ENCODE peak calls at places on chromosome 12, in nine cellular contexts. One of them, this sample, is unnamed.

GRCh38 chr12:108268397-108268796 is 70.7 kb downstream of the CMKLR1 start:
- DNase-seq in substantia nigra: no peak
- DNase-seq in AG20443: no peak
- DNase-seq in cardiac septum: no peak
- DNase-seq in T-helper 2 cell: no peak
- DNase-seq in central memory CD8-positive, alpha-beta T cell: no peak
- DNase-seq in HT1080: no peak
- DNase-seq in lower leg skin: no peak
- DNase-seq in ELF-1: no peak
- DNase-seq in this sample: no peak

GRCh38 chr12:88793091-88793490 is 212.8 kb upstream of the KITLG start:
- DNase-seq in cardiac septum: no peak
- DNase-seq in T-helper 2 cell: no peak
- DNase-seq in ELF-1: no peak
- DNase-seq in AG20443: peak; percentile 37
- DNase-seq in central memory CD8-positive, alpha-beta T cell: no peak
- DNase-seq in HT1080: no peak
- DNase-seq in lower leg skin: no peak
- DNase-seq in substantia nigra: no peak
- DNase-seq in this sample: no peak

GRCh38 chr12:110533607-110534006 is 31.5 kb downstream of the RAD9B start:
- DNase-seq in cardiac septum: no peak
- DNase-seq in lower leg skin: no peak
- DNase-seq in substantia nigra: no peak
- DNase-seq in AG20443: no peak
- DNase-seq in central memory CD8-positive, alpha-beta T cell: no peak
- DNase-seq in ELF-1: peak; percentile 40
- DNase-seq in HT1080: no peak
- DNase-seq in T-helper 2 cell: no peak
- DNase-seq in this sample: no peak

GRCh38 chr12:11543513-11544168 is 105.8 kb upstream of the ETV6 start:
- DNase-seq in substantia nigra: no peak
- DNase-seq in lower leg skin: no peak
- DNase-seq in T-helper 2 cell: no peak
- DNase-seq in AG20443: no peak
- DNase-seq in ELF-1: no peak
- DNase-seq in central memory CD8-positive, alpha-beta T cell: no peak
- DNase-seq in cardiac septum: no peak
- DNase-seq in HT1080: no peak
- DNase-seq in this sample: no peak

GRCh38 chr12:119178544-119179334 is at the start of gene HSPB8:
- DNase-seq in AG20443: peak; percentile 96
- DNase-seq in T-helper 2 cell: no peak
- DNase-seq in substantia nigra: peak; percentile 54
- DNase-seq in HT1080: peak; percentile 76
- DNase-seq in ELF-1: peak; percentile 87
- DNase-seq in lower leg skin: peak; percentile 76
- DNase-seq in central memory CD8-positive, alpha-beta T cell: no peak
- DNase-seq in cardiac septum: peak; percentile 95
- DNase-seq in this sample: no peak

GRCh38 chr12:118290130-118290529 is 82.6 kb downstream of the TAOK3 start:
- DNase-seq in substantia nigra: no peak
- DNase-seq in AG20443: no peak
- DNase-seq in ELF-1: no peak
- DNase-seq in T-helper 2 cell: no peak
- DNase-seq in central memory CD8-positive, alpha-beta T cell: no peak
- DNase-seq in cardiac septum: no peak
- DNase-seq in lower leg skin: no peak
- DNase-seq in HT1080: no peak
- DNase-seq in this sample: no peak

GRCh38 chr12:72267974-72268373 is 4.2 kb upstream of the TRHDE start:
- DNase-seq in substantia nigra: no peak
- DNase-seq in HT1080: peak; percentile 50
- DNase-seq in T-helper 2 cell: no peak
- DNase-seq in lower leg skin: no peak
- DNase-seq in AG20443: peak; percentile 12
- DNase-seq in ELF-1: no peak
- DNase-seq in central memory CD8-positive, alpha-beta T cell: no peak
- DNase-seq in cardiac septum: no peak
- DNase-seq in this sample: no peak

GRCh38 chr12:87756111-87756510 is 273.1 kb downstream of the C12orf50 start:
- DNase-seq in ELF-1: no peak
- DNase-seq in T-helper 2 cell: no peak
- DNase-seq in cardiac septum: no peak
- DNase-seq in AG20443: peak; percentile 19
- DNase-seq in HT1080: peak; percentile 75
- DNase-seq in lower leg skin: no peak
- DNase-seq in central memory CD8-positive, alpha-beta T cell: no peak
- DNase-seq in substantia nigra: no peak
- DNase-seq in this sample: no peak

GRCh38 chr12:32780111-32780510 is 24.4 kb upstream of the YARS2 start:
- DNase-seq in ELF-1: no peak
- DNase-seq in AG20443: no peak
- DNase-seq in lower leg skin: no peak
- DNase-seq in substantia nigra: no peak
- DNase-seq in HT1080: no peak
- DNase-seq in T-helper 2 cell: no peak
- DNase-seq in cardiac septum: no peak
- DNase-seq in central memory CD8-positive, alpha-beta T cell: no peak
- DNase-seq in this sample: no peak

GRCh38 chr12:27462851-27463250 is 16.3 kb downstream of the SMCO2 start:
- DNase-seq in ELF-1: no peak
- DNase-seq in cardiac septum: no peak
- DNase-seq in central memory CD8-positive, alpha-beta T cell: no peak
- DNase-seq in AG20443: no peak
- DNase-seq in substantia nigra: no peak
- DNase-seq in lower leg skin: no peak
- DNase-seq in T-helper 2 cell: no peak
- DNase-seq in HT1080: no peak
- DNase-seq in this sample: no peak

GRCh38 chr12:45290218-45290609 is 74.3 kb downstream of the ANO6 start:
- DNase-seq in ELF-1: peak; percentile 37
- DNase-seq in substantia nigra: no peak
- DNase-seq in cardiac septum: no peak
- DNase-seq in HT1080: peak; percentile 62
- DNase-seq in AG20443: peak; percentile 31
- DNase-seq in central memory CD8-positive, alpha-beta T cell: no peak
- DNase-seq in lower leg skin: no peak
- DNase-seq in T-helper 2 cell: no peak
- DNase-seq in this sample: no peak

GRCh38 chr12:111268738-111269572 is 99.9 kb downstream of the PHETA1 start:
- DNase-seq in cardiac septum: no peak
- DNase-seq in lower leg skin: no peak
- DNase-seq in central memory CD8-positive, alpha-beta T cell: no peak
- DNase-seq in substantia nigra: no peak
- DNase-seq in T-helper 2 cell: no peak
- DNase-seq in ELF-1: peak; percentile 58
- DNase-seq in HT1080: no peak
- DNase-seq in AG20443: no peak
- DNase-seq in this sample: no peak

GRCh38 chr12:115354007-115354452 is 670.1 kb upstream of the TBX3 start:
- DNase-seq in ELF-1: no peak
- DNase-seq in T-helper 2 cell: no peak
- DNase-seq in AG20443: peak; percentile 91
- DNase-seq in lower leg skin: peak; percentile 89
- DNase-seq in HT1080: peak; percentile 97
- DNase-seq in cardiac septum: no peak
- DNase-seq in substantia nigra: no peak
- DNase-seq in central memory CD8-positive, alpha-beta T cell: no peak
- DNase-seq in this sample: no peak

GRCh38 chr12:124002021-124002640 is 29.1 kb downstream of the ZNF664 start:
- DNase-seq in cardiac septum: no peak
- DNase-seq in central memory CD8-positive, alpha-beta T cell: no peak
- DNase-seq in T-helper 2 cell: no peak
- DNase-seq in lower leg skin: no peak
- DNase-seq in ELF-1: no peak
- DNase-seq in substantia nigra: no peak
- DNase-seq in HT1080: no peak
- DNase-seq in AG20443: peak; percentile 27
- DNase-seq in this sample: no peak

GRCh38 chr12:92544321-92544720 is 158.5 kb upstream of the PLEKHG7 start:
- DNase-seq in ELF-1: peak; percentile 10
- DNase-seq in substantia nigra: no peak
- DNase-seq in cardiac septum: no peak
- DNase-seq in HT1080: no peak
- DNase-seq in lower leg skin: no peak
- DNase-seq in central memory CD8-positive, alpha-beta T cell: no peak
- DNase-seq in AG20443: no peak
- DNase-seq in T-helper 2 cell: no peak
- DNase-seq in this sample: no peak

GRCh38 chr12:62995097-62995496 is 60.1 kb upstream of the PPM1H start:
- DNase-seq in ELF-1: no peak
- DNase-seq in lower leg skin: no peak
- DNase-seq in cardiac septum: no peak
- DNase-seq in substantia nigra: no peak
- DNase-seq in central memory CD8-positive, alpha-beta T cell: no peak
- DNase-seq in HT1080: no peak
- DNase-seq in T-helper 2 cell: no peak
- DNase-seq in AG20443: no peak
- DNase-seq in this sample: no peak

GRCh38 chr12:95336387-95337067 is 118.9 kb downstream of the VEZT start:
- DNase-seq in cardiac septum: peak; percentile 83
- DNase-seq in AG20443: peak; percentile 87
- DNase-seq in substantia nigra: peak; percentile 64
- DNase-seq in HT1080: peak; percentile 71
- DNase-seq in ELF-1: peak; percentile 85
- DNase-seq in central memory CD8-positive, alpha-beta T cell: no peak
- DNase-seq in T-helper 2 cell: no peak
- DNase-seq in lower leg skin: peak; percentile 49
- DNase-seq in this sample: no peak

GRCh38 chr12:99157946-99158345 is 489.6 kb upstream of the GARIN6 start:
- DNase-seq in AG20443: no peak
- DNase-seq in substantia nigra: no peak
- DNase-seq in T-helper 2 cell: no peak
- DNase-seq in lower leg skin: no peak
- DNase-seq in ELF-1: no peak
- DNase-seq in cardiac septum: no peak
- DNase-seq in HT1080: peak; percentile 69
- DNase-seq in central memory CD8-positive, alpha-beta T cell: no peak
- DNase-seq in this sample: no peak

GRCh38 chr12:50088577-50089335 is 3.6 kb downstream of the SMARCD1 start:
- DNase-seq in cardiac septum: no peak
- DNase-seq in central memory CD8-positive, alpha-beta T cell: peak; percentile 35
- DNase-seq in HT1080: peak; percentile 44
- DNase-seq in ELF-1: no peak
- DNase-seq in T-helper 2 cell: peak; percentile 36
- DNase-seq in lower leg skin: no peak
- DNase-seq in AG20443: peak; percentile 53
- DNase-seq in substantia nigra: peak; percentile 13
- DNase-seq in this sample: no peak

GRCh38 chr12:66438601-66439000 is 136.3 kb downstream of the HELB start:
- DNase-seq in substantia nigra: no peak
- DNase-seq in HT1080: peak; percentile 58
- DNase-seq in central memory CD8-positive, alpha-beta T cell: no peak
- DNase-seq in AG20443: no peak
- DNase-seq in ELF-1: peak; percentile 23
- DNase-seq in cardiac septum: no peak
- DNase-seq in lower leg skin: no peak
- DNase-seq in T-helper 2 cell: no peak
- DNase-seq in this sample: no peak

GRCh38 chr12:131159660-131160059 is 206.0 kb downstream of the ADGRD1 start:
- DNase-seq in ELF-1: peak; percentile 62
- DNase-seq in AG20443: no peak
- DNase-seq in cardiac septum: no peak
- DNase-seq in central memory CD8-positive, alpha-beta T cell: no peak
- DNase-seq in substantia nigra: no peak
- DNase-seq in lower leg skin: no peak
- DNase-seq in T-helper 2 cell: no peak
- DNase-seq in HT1080: no peak
- DNase-seq in this sample: no peak

GRCh38 chr12:19095331-19095730 is 34.2 kb upstream of the PLEKHA5 start:
- DNase-seq in cardiac septum: no peak
- DNase-seq in AG20443: no peak
- DNase-seq in central memory CD8-positive, alpha-beta T cell: no peak
- DNase-seq in T-helper 2 cell: no peak
- DNase-seq in HT1080: no peak
- DNase-seq in lower leg skin: no peak
- DNase-seq in ELF-1: no peak
- DNase-seq in substantia nigra: no peak
- DNase-seq in this sample: no peak

GRCh38 chr12:109586385-109587296 is 13.0 kb downstream of the MVK start:
- DNase-seq in substantia nigra: no peak
- DNase-seq in ELF-1: no peak
- DNase-seq in central memory CD8-positive, alpha-beta T cell: no peak
- DNase-seq in T-helper 2 cell: no peak
- DNase-seq in AG20443: no peak
- DNase-seq in cardiac septum: no peak
- DNase-seq in HT1080: peak; percentile 26
- DNase-seq in lower leg skin: no peak
- DNase-seq in this sample: no peak

GRCh38 chr12:76020281-76020680 is 11.3 kb downstream of the PHLDA1 start:
- DNase-seq in cardiac septum: no peak
- DNase-seq in central memory CD8-positive, alpha-beta T cell: peak; percentile 39
- DNase-seq in T-helper 2 cell: peak; percentile 57
- DNase-seq in substantia nigra: no peak
- DNase-seq in ELF-1: peak; percentile 61
- DNase-seq in HT1080: peak; percentile 98
- DNase-seq in lower leg skin: no peak
- DNase-seq in AG20443: peak; percentile 59
- DNase-seq in this sample: peak; percentile 69

GRCh38 chr12:11581179-11581755 is 68.2 kb upstream of the ETV6 start:
- DNase-seq in ELF-1: peak; percentile 21
- DNase-seq in central memory CD8-positive, alpha-beta T cell: peak; percentile 57
- DNase-seq in T-helper 2 cell: peak; percentile 42
- DNase-seq in lower leg skin: peak; percentile 74
- DNase-seq in AG20443: peak; percentile 57
- DNase-seq in HT1080: peak; percentile 63
- DNase-seq in cardiac septum: no peak
- DNase-seq in substantia nigra: peak; percentile 19
- DNase-seq in this sample: peak; percentile 34

GRCh38 chr12:6222009-6222702 is 22.0 kb downstream of the CD9 start:
- DNase-seq in substantia nigra: no peak
- DNase-seq in HT1080: no peak
- DNase-seq in lower leg skin: no peak
- DNase-seq in AG20443: no peak
- DNase-seq in cardiac septum: no peak
- DNase-seq in ELF-1: peak; percentile 44
- DNase-seq in T-helper 2 cell: no peak
- DNase-seq in central memory CD8-positive, alpha-beta T cell: no peak
- DNase-seq in this sample: no peak

GRCh38 chr12:14629832-14630688 is 62.4 kb upstream of the PLBD1 start:
- DNase-seq in ELF-1: peak; percentile 73
- DNase-seq in substantia nigra: peak; percentile 53
- DNase-seq in T-helper 2 cell: peak; percentile 30
- DNase-seq in central memory CD8-positive, alpha-beta T cell: peak; percentile 32
- DNase-seq in AG20443: peak; percentile 84
- DNase-seq in cardiac septum: no peak
- DNase-seq in lower leg skin: peak; percentile 75
- DNase-seq in HT1080: peak; percentile 49
- DNase-seq in this sample: peak; percentile 11

GRCh38 chr12:12467701-12468218 is 94.9 kb downstream of the DUSP16 start:
- DNase-seq in substantia nigra: peak; percentile 33
- DNase-seq in lower leg skin: no peak
- DNase-seq in HT1080: no peak
- DNase-seq in central memory CD8-positive, alpha-beta T cell: no peak
- DNase-seq in ELF-1: no peak
- DNase-seq in T-helper 2 cell: no peak
- DNase-seq in AG20443: no peak
- DNase-seq in cardiac septum: no peak
- DNase-seq in this sample: peak; percentile 55

GRCh38 chr12:122985590-122986257 is 5.2 kb downstream of the ARL6IP4 start:
- DNase-seq in substantia nigra: no peak
- DNase-seq in cardiac septum: no peak
- DNase-seq in ELF-1: no peak
- DNase-seq in T-helper 2 cell: no peak
- DNase-seq in AG20443: no peak
- DNase-seq in HT1080: no peak
- DNase-seq in central memory CD8-positive, alpha-beta T cell: no peak
- DNase-seq in lower leg skin: no peak
- DNase-seq in this sample: no peak

GRCh38 chr12:59185291-59185690 is 265.0 kb upstream of the LRIG3 start:
- DNase-seq in ELF-1: no peak
- DNase-seq in substantia nigra: no peak
- DNase-seq in lower leg skin: no peak
- DNase-seq in T-helper 2 cell: no peak
- DNase-seq in HT1080: peak; percentile 1
- DNase-seq in AG20443: no peak
- DNase-seq in central memory CD8-positive, alpha-beta T cell: no peak
- DNase-seq in cardiac septum: no peak
- DNase-seq in this sample: no peak

GRCh38 chr12:121860257-121860656 is 1.6 kb upstream of the HPD start:
- DNase-seq in central memory CD8-positive, alpha-beta T cell: no peak
- DNase-seq in ELF-1: peak; percentile 71
- DNase-seq in lower leg skin: no peak
- DNase-seq in HT1080: no peak
- DNase-seq in AG20443: no peak
- DNase-seq in T-helper 2 cell: no peak
- DNase-seq in substantia nigra: no peak
- DNase-seq in cardiac septum: no peak
- DNase-seq in this sample: no peak